ENCODE peak calls at places on chromosome 14, in five cellular contexts. D is left lung; H is A549; Z is CD8-positive, alpha-beta T cell; W is lung. F is an unnamed sample.

GRCh38 chr14:99971087-99971928 is 93.9 kb upstream of the EVL start:
- DNase-seq in D (peak), H (peak), W (peak), Z (peak), F (peak)

GRCh38 chr14:105891631-105892452 is 365.5 kb downstream of the TMEM121 start:
- DNase-seq in Z (no peak), W (no peak), D (peak), H (no peak), F (no peak)

GRCh38 chr14:24576766-24577165 is 716 bp upstream of the CTSG start:
- DNase-seq in D (no peak), Z (no peak), W (no peak), H (no peak), F (no peak)

GRCh38 chr14:39568809-39569538 is 136.7 kb upstream of the FBXO33 start:
- DNase-seq in W (no peak), H (no peak), D (no peak), Z (no peak), F (no peak)

GRCh38 chr14:73286598-73286997 is 49.3 kb downstream of the PAPLN start:
- DNase-seq in W (no peak), D (no peak), H (no peak), Z (no peak), F (no peak)

GRCh38 chr14:97299661-97300060 is 502.5 kb downstream of the VRK1 start:
- DNase-seq in Z (peak), D (no peak), W (no peak), H (no peak), F (no peak)

GRCh38 chr14:67943947-67944346 is 124.4 kb downstream of the RAD51B start:
- DNase-seq in Z (peak), H (peak), D (peak), W (peak), F (no peak)

GRCh38 chr14:32010561-32011188 is 66.4 kb upstream of the ARHGAP5 start:
- DNase-seq in Z (no peak), H (peak), W (no peak), D (no peak), F (no peak)

GRCh38 chr14:21098892-21099595 is 589 bp upstream of the ZNF219 start:
- DNase-seq in H (no peak), Z (no peak), D (no peak), W (no peak), F (no peak)

GRCh38 chr14:43793579-43793978 is 713.5 kb downstream of the FSCB start:
- DNase-seq in W (no peak), D (no peak), H (no peak), Z (no peak), F (no peak)

GRCh38 chr14:79631276-79631675 is 580.0 kb downstream of the DIO2 start:
- DNase-seq in W (no peak), D (no peak), Z (no peak), H (no peak), F (no peak)

GRCh38 chr14:102795060-102795925 is 18.0 kb downstream of the TRAF3 start:
- DNase-seq in D (peak), H (peak), Z (peak), W (peak), F (no peak)
- TF ChIP-seq CTCF in D (no peak), H (no peak), Z (no peak), W (no peak), F (no peak)

DNA sequence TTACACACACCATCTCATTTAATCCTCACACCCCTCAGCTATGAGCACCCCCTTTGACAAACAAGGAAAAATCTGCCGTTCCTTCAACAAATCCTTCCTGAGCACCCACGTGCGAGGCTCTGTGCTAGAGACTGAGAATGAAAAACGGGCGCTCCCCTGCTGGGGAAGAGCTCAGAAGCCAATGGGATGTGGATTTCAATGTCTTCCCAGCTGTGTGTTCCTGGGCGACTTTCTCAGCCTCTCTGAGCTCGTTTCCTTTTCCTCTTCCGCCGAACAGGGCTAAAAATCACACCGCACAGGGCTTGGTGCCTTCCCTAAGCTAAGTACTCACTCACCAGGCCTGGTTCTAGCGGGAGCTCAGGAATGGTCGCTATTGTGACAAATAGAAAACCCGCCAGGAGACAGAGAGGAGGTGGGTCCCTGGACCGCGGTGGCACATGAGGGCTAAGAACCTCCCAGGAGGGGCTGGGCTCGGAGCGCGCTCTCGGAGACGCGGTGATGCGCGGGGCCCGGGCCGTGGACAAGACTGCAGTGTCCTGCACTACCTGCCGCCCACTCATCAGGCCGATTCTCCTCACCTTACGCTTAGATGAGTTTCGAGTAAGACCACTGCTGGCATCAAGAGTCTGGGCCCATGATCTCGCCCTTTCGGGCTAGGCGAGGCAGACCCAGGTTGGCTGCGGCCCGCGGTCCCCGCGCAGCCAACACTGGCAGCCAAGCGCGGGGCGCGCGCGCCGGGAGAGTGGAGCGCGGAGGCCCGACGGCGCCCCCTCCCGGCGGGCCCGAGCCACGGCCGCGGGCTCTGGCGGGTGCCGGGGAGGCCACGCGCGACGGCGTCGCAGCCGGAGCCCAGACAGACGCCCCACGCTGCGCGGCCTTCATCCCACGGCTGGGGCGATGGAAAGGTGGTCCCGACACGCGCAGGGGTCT is 17.0 kb downstream of the ZDHHC22 start:
- DNase-seq in Z (peak), H (peak), D (no peak), W (no peak), F (no peak)
- TF ChIP-seq CTCF in Z (peak), H (peak), D (peak), W (peak), F (no peak)

GRCh38 chr14:46672128-46672527 is 20.5 kb upstream of the RPL10L start:
- DNase-seq in W (no peak), H (no peak), Z (no peak), D (no peak), F (no peak)
- TF ChIP-seq CTCF in W (no peak), H (no peak), Z (no peak), D (no peak), F (no peak)

GRCh38 chr14:75886661-75887348 is 95.0 kb downstream of the TGFB3 start:
- DNase-seq in Z (no peak), H (no peak), W (no peak), D (no peak), F (no peak)

GRCh38 chr14:75880512-75880911 is 101.3 kb downstream of the TGFB3 start:
- DNase-seq in W (no peak), Z (no peak), H (no peak), D (no peak), F (no peak)

GRCh38 chr14:75885829-75886228 is 96.0 kb downstream of the TGFB3 start:
- DNase-seq in D (no peak), W (no peak), H (no peak), Z (no peak), F (no peak)

GRCh38 chr14:75881986-75882385 is 99.8 kb downstream of the TGFB3 start:
- DNase-seq in W (no peak), Z (no peak), H (no peak), D (no peak), F (no peak)

GRCh38 chr14:75884198-75884611 is 97.6 kb downstream of the TGFB3 start:
- DNase-seq in H (no peak), W (no peak), D (no peak), Z (no peak), F (no peak)
- TF ChIP-seq CTCF in H (no peak), W (no peak), D (no peak), Z (no peak), F (no peak)

DNA sequence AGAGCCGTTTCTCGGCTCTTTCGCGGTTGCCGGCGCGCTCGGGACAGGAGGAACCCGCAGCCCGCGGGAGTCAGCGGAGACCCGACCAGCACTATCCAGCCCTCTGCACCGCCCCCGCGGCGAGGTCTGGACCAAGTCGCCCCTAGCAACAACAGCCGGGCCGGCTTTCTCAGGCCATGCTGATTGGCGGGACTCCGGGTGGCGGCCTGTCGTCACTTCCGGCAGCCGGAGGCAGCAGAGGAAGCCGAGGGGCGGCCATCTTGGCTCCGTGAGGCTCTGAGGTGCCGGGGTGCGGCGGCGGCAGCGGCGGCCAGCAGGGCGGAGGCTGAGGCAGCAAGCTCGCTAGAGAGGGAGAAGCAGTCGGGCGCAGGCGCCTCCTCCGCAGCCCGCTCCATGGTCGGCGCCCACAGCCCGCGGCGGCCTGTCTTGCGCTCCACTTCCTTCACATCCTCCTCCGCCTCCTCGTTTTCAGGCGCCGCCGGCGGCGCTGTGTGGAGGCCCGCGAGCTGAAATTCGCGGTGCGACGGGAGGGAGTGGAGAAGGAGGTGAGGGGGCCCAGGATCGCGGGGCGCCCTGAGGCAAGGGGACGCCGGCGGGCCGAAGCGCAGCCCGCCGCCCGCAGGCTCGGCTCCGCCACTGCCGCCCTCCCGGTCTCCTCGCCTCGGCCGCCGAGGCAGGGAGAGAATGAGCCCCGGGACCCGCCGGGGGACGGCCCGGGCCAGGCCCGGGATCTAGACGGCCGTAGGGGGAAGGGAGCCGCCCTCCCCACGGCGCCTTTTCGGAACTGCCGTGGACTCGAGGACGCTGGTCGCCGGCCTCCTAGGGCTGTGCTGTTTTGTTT is at the start of gene MARK3:
- DNase-seq in Z (peak), H (peak), D (peak), W (peak), F (peak)
- TF ChIP-seq CTCF in Z (peak), H (peak), D (no peak), W (no peak), F (no peak)

DNA sequence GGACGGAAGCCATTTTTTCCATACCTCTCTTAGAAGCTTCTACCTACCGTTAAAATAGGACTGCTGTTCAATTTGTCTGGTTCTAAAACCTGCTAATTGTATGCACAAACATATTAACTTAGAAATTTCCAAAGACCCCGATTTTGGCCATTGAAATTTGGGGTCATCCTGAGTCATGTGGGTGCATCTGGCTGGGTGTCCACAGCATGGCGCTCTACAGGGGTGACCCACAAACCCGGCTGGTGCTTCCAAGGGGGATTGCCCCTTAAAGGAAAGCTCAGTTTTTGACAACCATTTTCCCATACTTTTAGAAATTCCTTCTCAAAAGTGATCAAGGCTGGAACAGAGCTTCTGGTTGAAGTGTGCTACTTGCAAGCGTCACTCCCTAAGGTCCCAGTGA is 83.9 kb upstream of the EIF5 start:
- DNase-seq in H (no peak), Z (no peak), W (no peak), D (no peak), F (no peak)
- TF ChIP-seq CTCF in H (no peak), Z (no peak), W (no peak), D (no peak), F (no peak)